ENCODE peak calls at places on chromosomes 12 and 14, in ten cellular contexts. One of them, this sample, is unnamed. For H3K36me3, the result is how much of the 10 kb centered on the place peaks cover.

GRCh38 chr12:63206908-63207307 is 55.9 kb upstream of the AVPR1A start:
- DNase-seq in esophagus squamous epithelium: no peak
- DNase-seq in heart right ventricle: no peak
- DNase-seq in cardiac muscle cell: no peak
- DNase-seq in heart left ventricle: no peak
- DNase-seq in SK-N-SH: no peak
- DNase-seq in NT2/D1: no peak
- DNase-seq in PC-3: peak
- DNase-seq in endodermal cell: no peak
- DNase-seq in right atrium auricular region: no peak
- DNase-seq in this sample: no peak

GRCh38 chr14:71532349-71532748 is 399.9 kb upstream of the RGS6 start:
- DNase-seq in heart right ventricle: no peak
- DNase-seq in heart left ventricle: no peak
- DNase-seq in right atrium auricular region: peak
- DNase-seq in NT2/D1: no peak
- DNase-seq in cardiac muscle cell: no peak
- DNase-seq in endodermal cell: no peak
- DNase-seq in esophagus squamous epithelium: no peak
- DNase-seq in PC-3: no peak
- DNase-seq in SK-N-SH: no peak
- DNase-seq in this sample: no peak

GRCh38 chr12:118063567-118064391 is 2.8 kb upstream of the WSB2 start:
- DNase-seq in NT2/D1: no peak
- DNase-seq in heart left ventricle: no peak
- DNase-seq in PC-3: no peak
- DNase-seq in endodermal cell: no peak
- DNase-seq in cardiac muscle cell: no peak
- DNase-seq in esophagus squamous epithelium: no peak
- DNase-seq in right atrium auricular region: no peak
- DNase-seq in heart right ventricle: no peak
- DNase-seq in SK-N-SH: no peak
- DNase-seq in this sample: no peak

GRCh38 chr14:71753126-71753830 is 179.0 kb upstream of the RGS6 start:
- DNase-seq in cardiac muscle cell: peak
- DNase-seq in PC-3: peak
- DNase-seq in NT2/D1: peak
- DNase-seq in endodermal cell: peak
- DNase-seq in esophagus squamous epithelium: no peak
- DNase-seq in heart left ventricle: peak
- DNase-seq in right atrium auricular region: peak
- DNase-seq in SK-N-SH: peak
- DNase-seq in heart right ventricle: peak
- DNase-seq in this sample: peak

GRCh38 chr12:55697686-55698085 is 10.0 kb downstream of the ITGA7 start:
- DNase-seq in heart left ventricle: no peak
- DNase-seq in right atrium auricular region: no peak
- DNase-seq in esophagus squamous epithelium: no peak
- DNase-seq in heart right ventricle: no peak
- DNase-seq in PC-3: no peak
- DNase-seq in SK-N-SH: no peak
- DNase-seq in NT2/D1: no peak
- DNase-seq in cardiac muscle cell: no peak
- DNase-seq in endodermal cell: no peak
- DNase-seq in this sample: no peak

GRCh38 chr12:122230798-122231197 is 4.9 kb upstream of the DIABLO start:
- DNase-seq in NT2/D1: no peak
- DNase-seq in cardiac muscle cell: no peak
- DNase-seq in PC-3: no peak
- DNase-seq in esophagus squamous epithelium: no peak
- DNase-seq in heart left ventricle: no peak
- DNase-seq in heart right ventricle: no peak
- DNase-seq in endodermal cell: no peak
- DNase-seq in right atrium auricular region: no peak
- DNase-seq in SK-N-SH: no peak
- DNase-seq in this sample: no peak

GRCh38 chr14:28603606-28604005 is 163.0 kb upstream of the FOXG1 start:
- DNase-seq in PC-3: peak
- DNase-seq in endodermal cell: no peak
- DNase-seq in cardiac muscle cell: no peak
- DNase-seq in right atrium auricular region: no peak
- DNase-seq in esophagus squamous epithelium: no peak
- DNase-seq in SK-N-SH: no peak
- DNase-seq in heart right ventricle: no peak
- DNase-seq in NT2/D1: no peak
- DNase-seq in heart left ventricle: no peak
- DNase-seq in this sample: no peak

GRCh38 chr12:6539276-6540134 is 5.2 kb downstream of the GAPDH start:
- DNase-seq in endodermal cell: peak
- DNase-seq in SK-N-SH: peak
- DNase-seq in esophagus squamous epithelium: no peak
- DNase-seq in NT2/D1: no peak
- DNase-seq in heart right ventricle: peak
- DNase-seq in cardiac muscle cell: no peak
- DNase-seq in heart left ventricle: no peak
- DNase-seq in right atrium auricular region: no peak
- DNase-seq in PC-3: peak
- DNase-seq in this sample: no peak

GRCh38 chr12:105382771-105383632 is 52.5 kb downstream of the C12orf75 start:
- DNase-seq in endodermal cell: peak
- DNase-seq in cardiac muscle cell: peak
- DNase-seq in esophagus squamous epithelium: no peak
- DNase-seq in NT2/D1: peak
- DNase-seq in heart left ventricle: no peak
- DNase-seq in SK-N-SH: peak
- DNase-seq in right atrium auricular region: no peak
- DNase-seq in heart right ventricle: no peak
- DNase-seq in PC-3: peak
- DNase-seq in this sample: no peak

GRCh38 chr12:114412825-114413749 is 7.1 kb upstream of the TBX5 start:
- DNase-seq in heart right ventricle: no peak
- DNase-seq in cardiac muscle cell: no peak
- DNase-seq in SK-N-SH: no peak
- DNase-seq in esophagus squamous epithelium: no peak
- DNase-seq in PC-3: no peak
- DNase-seq in NT2/D1: no peak
- DNase-seq in heart left ventricle: no peak
- DNase-seq in endodermal cell: peak
- DNase-seq in right atrium auricular region: no peak
- DNase-seq in this sample: no peak

GRCh38 chr12:122894173-122895121 is 1.5 kb downstream of the VPS37B start:
- DNase-seq in NT2/D1: no peak
- DNase-seq in heart right ventricle: no peak
- DNase-seq in SK-N-SH: no peak
- DNase-seq in PC-3: peak
- DNase-seq in heart left ventricle: no peak
- DNase-seq in endodermal cell: no peak
- DNase-seq in right atrium auricular region: no peak
- DNase-seq in cardiac muscle cell: no peak
- DNase-seq in esophagus squamous epithelium: no peak
- DNase-seq in this sample: no peak

GRCh38 chr14:75736845-75737485 is 75.9 kb downstream of the TTLL5 start:
- DNase-seq in heart left ventricle: no peak
- DNase-seq in SK-N-SH: no peak
- DNase-seq in PC-3: peak
- DNase-seq in heart right ventricle: no peak
- DNase-seq in endodermal cell: no peak
- DNase-seq in NT2/D1: no peak
- DNase-seq in cardiac muscle cell: no peak
- DNase-seq in esophagus squamous epithelium: no peak
- DNase-seq in right atrium auricular region: no peak
- DNase-seq in this sample: no peak

GRCh38 chr12:108191086-108191485 is 62.0 kb downstream of the WSCD2 start:
- DNase-seq in NT2/D1: no peak
- DNase-seq in heart right ventricle: no peak
- DNase-seq in esophagus squamous epithelium: no peak
- DNase-seq in endodermal cell: no peak
- DNase-seq in SK-N-SH: no peak
- DNase-seq in PC-3: no peak
- DNase-seq in heart left ventricle: no peak
- DNase-seq in right atrium auricular region: no peak
- DNase-seq in cardiac muscle cell: no peak
- DNase-seq in this sample: no peak

GRCh38 chr12:13024151-13024946 is 19.8 kb upstream of the FAM234B start:
- DNase-seq in PC-3: no peak
- DNase-seq in cardiac muscle cell: no peak
- DNase-seq in heart right ventricle: no peak
- DNase-seq in NT2/D1: peak
- DNase-seq in right atrium auricular region: peak
- DNase-seq in esophagus squamous epithelium: no peak
- DNase-seq in endodermal cell: no peak
- DNase-seq in heart left ventricle: no peak
- DNase-seq in SK-N-SH: no peak
- DNase-seq in this sample: no peak

GRCh38 chr12:113844495-113845175 is 121.5 kb downstream of the RBM19 start:
- DNase-seq in heart left ventricle: no peak
- DNase-seq in endodermal cell: no peak
- DNase-seq in cardiac muscle cell: no peak
- DNase-seq in right atrium auricular region: no peak
- DNase-seq in SK-N-SH: no peak
- DNase-seq in heart right ventricle: no peak
- DNase-seq in esophagus squamous epithelium: no peak
- DNase-seq in PC-3: no peak
- DNase-seq in NT2/D1: no peak
- DNase-seq in this sample: no peak

GRCh38 chr14:36524220-36524837 is 4.3 kb upstream of the NKX2-1 start:
- DNase-seq in esophagus squamous epithelium: no peak
- DNase-seq in heart right ventricle: no peak
- DNase-seq in cardiac muscle cell: no peak
- DNase-seq in SK-N-SH: no peak
- DNase-seq in endodermal cell: peak
- DNase-seq in PC-3: no peak
- DNase-seq in right atrium auricular region: no peak
- DNase-seq in heart left ventricle: no peak
- DNase-seq in NT2/D1: no peak
- DNase-seq in this sample: no peak

GRCh38 chr14:51682411-51682810 is 30.7 kb downstream of the FRMD6 start:
- DNase-seq in heart right ventricle: no peak
- DNase-seq in PC-3: no peak
- DNase-seq in heart left ventricle: no peak
- DNase-seq in right atrium auricular region: no peak
- DNase-seq in endodermal cell: no peak
- DNase-seq in esophagus squamous epithelium: no peak
- DNase-seq in SK-N-SH: no peak
- DNase-seq in cardiac muscle cell: no peak
- DNase-seq in NT2/D1: no peak
- DNase-seq in this sample: no peak

GRCh38 chr12:12436831-12437345 is 80.0 kb downstream of the BORCS5 start:
- DNase-seq in PC-3: peak
- DNase-seq in NT2/D1: no peak
- DNase-seq in cardiac muscle cell: no peak
- DNase-seq in right atrium auricular region: no peak
- DNase-seq in esophagus squamous epithelium: no peak
- DNase-seq in heart left ventricle: no peak
- DNase-seq in heart right ventricle: no peak
- DNase-seq in SK-N-SH: no peak
- DNase-seq in endodermal cell: no peak
- DNase-seq in this sample: no peak

DNA sequence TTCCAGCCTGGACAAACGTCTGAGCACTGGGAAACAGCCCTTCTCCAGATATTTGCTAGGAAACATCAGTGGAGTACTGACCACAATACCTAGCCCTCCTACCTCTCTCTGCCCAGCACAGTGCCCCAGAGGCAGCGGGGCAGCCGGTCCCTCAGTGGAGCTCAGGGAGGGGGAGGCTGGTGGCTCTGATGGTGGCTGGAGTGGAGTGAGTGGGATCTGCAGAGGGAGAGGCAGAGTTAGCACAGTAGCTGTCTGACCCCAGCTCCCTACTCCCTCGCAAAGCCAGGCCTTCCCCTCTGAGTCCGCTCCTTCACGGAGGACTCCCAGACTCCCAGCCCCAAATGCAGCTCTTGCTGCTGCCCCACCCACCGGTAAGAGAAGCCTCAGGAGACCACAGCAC is 30.0 kb downstream of the NCKAP5L start:
- DNase-seq in right atrium auricular region: no peak
- DNase-seq in endodermal cell: no peak
- DNase-seq in NT2/D1: no peak
- DNase-seq in esophagus squamous epithelium: no peak
- DNase-seq in SK-N-SH: no peak
- DNase-seq in heart left ventricle: no peak
- DNase-seq in PC-3: no peak
- DNase-seq in heart right ventricle: no peak
- DNase-seq in cardiac muscle cell: no peak
- DNase-seq in this sample: no peak
- H3K36me3 ChIP-seq in right atrium auricular region: half or more
- H3K36me3 ChIP-seq in endodermal cell: under half
- H3K36me3 ChIP-seq in NT2/D1: half or more
- H3K36me3 ChIP-seq in esophagus squamous epithelium: under half
- H3K36me3 ChIP-seq in SK-N-SH: under half
- H3K36me3 ChIP-seq in heart left ventricle: half or more
- H3K36me3 ChIP-seq in PC-3: under half
- H3K36me3 ChIP-seq in heart right ventricle: under half
- H3K36me3 ChIP-seq in cardiac muscle cell: under half
- H3K36me3 ChIP-seq in this sample: half or more

DNA sequence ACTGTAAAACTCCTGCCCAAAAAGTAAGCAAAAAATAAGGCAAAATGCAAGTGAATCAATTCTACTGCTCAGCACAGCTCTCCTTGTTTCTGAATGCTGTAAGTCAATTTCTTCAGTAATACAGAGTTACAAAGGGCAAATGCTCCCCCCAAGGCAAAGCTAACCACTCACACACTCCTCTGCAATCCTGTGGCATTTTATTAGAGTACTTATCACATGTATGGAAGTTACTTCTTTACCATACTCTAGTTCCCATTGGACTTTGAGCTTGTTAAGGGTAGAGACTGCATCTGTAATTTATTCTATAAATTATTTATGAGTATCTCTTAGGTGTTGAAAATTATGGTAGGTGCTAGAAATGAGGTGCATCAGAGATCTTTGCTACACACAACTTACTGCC is 27.1 kb downstream of the SEL1L start:
- DNase-seq in heart right ventricle: no peak
- DNase-seq in heart left ventricle: no peak
- DNase-seq in SK-N-SH: no peak
- DNase-seq in PC-3: no peak
- DNase-seq in NT2/D1: no peak
- DNase-seq in right atrium auricular region: no peak
- DNase-seq in endodermal cell: no peak
- DNase-seq in cardiac muscle cell: no peak
- DNase-seq in esophagus squamous epithelium: no peak
- DNase-seq in this sample: no peak
- H3K36me3 ChIP-seq in heart right ventricle: under half
- H3K36me3 ChIP-seq in heart left ventricle: half or more
- H3K36me3 ChIP-seq in SK-N-SH: half or more
- H3K36me3 ChIP-seq in PC-3: under half
- H3K36me3 ChIP-seq in NT2/D1: under half
- H3K36me3 ChIP-seq in right atrium auricular region: under half
- H3K36me3 ChIP-seq in endodermal cell: half or more
- H3K36me3 ChIP-seq in cardiac muscle cell: under half
- H3K36me3 ChIP-seq in esophagus squamous epithelium: under half
- H3K36me3 ChIP-seq in this sample: under half

GRCh38 chr12:102851246-102851645 is 65.8 kb downstream of the PAH start:
- DNase-seq in PC-3: peak
- DNase-seq in cardiac muscle cell: no peak
- DNase-seq in esophagus squamous epithelium: no peak
- DNase-seq in NT2/D1: no peak
- DNase-seq in SK-N-SH: no peak
- DNase-seq in heart left ventricle: no peak
- DNase-seq in endodermal cell: no peak
- DNase-seq in right atrium auricular region: no peak
- DNase-seq in heart right ventricle: no peak
- DNase-seq in this sample: no peak
- H3K36me3 ChIP-seq in PC-3: under half
- H3K36me3 ChIP-seq in cardiac muscle cell: under half
- H3K36me3 ChIP-seq in esophagus squamous epithelium: under half
- H3K36me3 ChIP-seq in NT2/D1: under half
- H3K36me3 ChIP-seq in SK-N-SH: under half
- H3K36me3 ChIP-seq in heart left ventricle: under half
- H3K36me3 ChIP-seq in endodermal cell: under half
- H3K36me3 ChIP-seq in right atrium auricular region: under half
- H3K36me3 ChIP-seq in heart right ventricle: under half
- H3K36me3 ChIP-seq in this sample: under half

GRCh38 chr12:96026331-96026730 is 9.1 kb downstream of the LTA4H start:
- DNase-seq in heart right ventricle: no peak
- DNase-seq in right atrium auricular region: no peak
- DNase-seq in endodermal cell: no peak
- DNase-seq in SK-N-SH: no peak
- DNase-seq in cardiac muscle cell: no peak
- DNase-seq in esophagus squamous epithelium: no peak
- DNase-seq in PC-3: no peak
- DNase-seq in NT2/D1: no peak
- DNase-seq in heart left ventricle: no peak
- DNase-seq in this sample: no peak
- H3K36me3 ChIP-seq in heart right ventricle: under half
- H3K36me3 ChIP-seq in right atrium auricular region: half or more
- H3K36me3 ChIP-seq in endodermal cell: half or more
- H3K36me3 ChIP-seq in SK-N-SH: under half
- H3K36me3 ChIP-seq in cardiac muscle cell: under half
- H3K36me3 ChIP-seq in esophagus squamous epithelium: under half
- H3K36me3 ChIP-seq in PC-3: under half
- H3K36me3 ChIP-seq in NT2/D1: half or more
- H3K36me3 ChIP-seq in heart left ventricle: half or more
- H3K36me3 ChIP-seq in this sample: under half